ENCODE peak calls at places on chromosomes 1 and 21, in eight cellular contexts. One of them, this sample, is unnamed.

GRCh38 chr1:217437375-217437774 is 193.5 kb downstream of the GPATCH2 start:
- DNase-seq in sigmoid colon: no peak
- DNase-seq in gastrocnemius medialis: no peak
- DNase-seq in left lung: no peak
- DNase-seq in IMR-90: no peak
- DNase-seq in heart left ventricle: no peak
- DNase-seq in AG04450: no peak
- DNase-seq in dorsolateral prefrontal cortex: no peak
- DNase-seq in this sample: no peak

GRCh38 chr1:1343811-1344421 is 5.3 kb downstream of the DVL1 start:
- DNase-seq in sigmoid colon: no peak
- DNase-seq in gastrocnemius medialis: peak
- DNase-seq in left lung: peak
- DNase-seq in IMR-90: no peak
- DNase-seq in heart left ventricle: no peak
- DNase-seq in AG04450: no peak
- DNase-seq in dorsolateral prefrontal cortex: no peak
- DNase-seq in this sample: no peak

GRCh38 chr21:28086861-28087581 is 905.7 kb downstream of the LTN1 start:
- DNase-seq in sigmoid colon: no peak
- DNase-seq in gastrocnemius medialis: no peak
- DNase-seq in left lung: no peak
- DNase-seq in IMR-90: no peak
- DNase-seq in heart left ventricle: no peak
- DNase-seq in AG04450: no peak
- DNase-seq in dorsolateral prefrontal cortex: no peak
- DNase-seq in this sample: no peak

GRCh38 chr1:68454534-68454933 is 4.8 kb upstream of the RPE65 start:
- DNase-seq in sigmoid colon: no peak
- DNase-seq in gastrocnemius medialis: no peak
- DNase-seq in left lung: no peak
- DNase-seq in IMR-90: no peak
- DNase-seq in heart left ventricle: no peak
- DNase-seq in AG04450: no peak
- DNase-seq in dorsolateral prefrontal cortex: no peak
- DNase-seq in this sample: no peak

GRCh38 chr1:34844252-34844634 is 15.3 kb downstream of the SMIM12 start:
- DNase-seq in sigmoid colon: no peak
- DNase-seq in gastrocnemius medialis: no peak
- DNase-seq in left lung: no peak
- DNase-seq in IMR-90: no peak
- DNase-seq in heart left ventricle: no peak
- DNase-seq in AG04450: no peak
- DNase-seq in dorsolateral prefrontal cortex: no peak
- DNase-seq in this sample: peak

GRCh38 chr1:181592261-181592859 is 109.0 kb downstream of the CACNA1E start:
- DNase-seq in sigmoid colon: no peak
- DNase-seq in gastrocnemius medialis: no peak
- DNase-seq in left lung: no peak
- DNase-seq in IMR-90: no peak
- DNase-seq in heart left ventricle: no peak
- DNase-seq in AG04450: no peak
- DNase-seq in dorsolateral prefrontal cortex: no peak
- DNase-seq in this sample: no peak

GRCh38 chr1:198121058-198121829 is 35.6 kb upstream of the NEK7 start:
- DNase-seq in sigmoid colon: no peak
- DNase-seq in gastrocnemius medialis: no peak
- DNase-seq in left lung: no peak
- DNase-seq in IMR-90: peak
- DNase-seq in heart left ventricle: no peak
- DNase-seq in AG04450: no peak
- DNase-seq in dorsolateral prefrontal cortex: no peak
- DNase-seq in this sample: no peak

GRCh38 chr1:99227498-99227897 is 36.8 kb upstream of the PLPPR4 start:
- DNase-seq in sigmoid colon: no peak
- DNase-seq in gastrocnemius medialis: no peak
- DNase-seq in left lung: no peak
- DNase-seq in IMR-90: no peak
- DNase-seq in heart left ventricle: no peak
- DNase-seq in AG04450: no peak
- DNase-seq in dorsolateral prefrontal cortex: no peak
- DNase-seq in this sample: no peak

GRCh38 chr1:21906173-21907078 is 30.7 kb downstream of the HSPG2 start:
- DNase-seq in sigmoid colon: peak
- DNase-seq in gastrocnemius medialis: peak
- DNase-seq in left lung: no peak
- DNase-seq in IMR-90: peak
- DNase-seq in heart left ventricle: peak
- DNase-seq in AG04450: no peak
- DNase-seq in dorsolateral prefrontal cortex: no peak
- DNase-seq in this sample: peak

GRCh38 chr1:53449693-53450092 is 9.5 kb upstream of the DMRTB1 start:
- DNase-seq in sigmoid colon: no peak
- DNase-seq in gastrocnemius medialis: no peak
- DNase-seq in left lung: no peak
- DNase-seq in IMR-90: no peak
- DNase-seq in heart left ventricle: no peak
- DNase-seq in AG04450: no peak
- DNase-seq in dorsolateral prefrontal cortex: no peak
- DNase-seq in this sample: no peak

GRCh38 chr21:35199733-35200015 is 150.6 kb upstream of the RUNX1 start:
- DNase-seq in sigmoid colon: no peak
- DNase-seq in gastrocnemius medialis: no peak
- DNase-seq in left lung: no peak
- DNase-seq in IMR-90: no peak
- DNase-seq in heart left ventricle: no peak
- DNase-seq in AG04450: no peak
- DNase-seq in dorsolateral prefrontal cortex: no peak
- DNase-seq in this sample: no peak

GRCh38 chr1:228101614-228101993 is 1.5 kb downstream of the C1orf35 start:
- DNase-seq in sigmoid colon: peak
- DNase-seq in gastrocnemius medialis: no peak
- DNase-seq in left lung: peak
- DNase-seq in IMR-90: no peak
- DNase-seq in heart left ventricle: no peak
- DNase-seq in AG04450: no peak
- DNase-seq in dorsolateral prefrontal cortex: no peak
- DNase-seq in this sample: no peak

GRCh38 chr1:4711191-4711915 is 56.9 kb downstream of the AJAP1 start:
- DNase-seq in sigmoid colon: no peak
- DNase-seq in gastrocnemius medialis: no peak
- DNase-seq in left lung: peak
- DNase-seq in IMR-90: no peak
- DNase-seq in heart left ventricle: no peak
- DNase-seq in AG04450: no peak
- DNase-seq in dorsolateral prefrontal cortex: no peak
- DNase-seq in this sample: no peak

GRCh38 chr1:8409107-8409506 is 91.2 kb downstream of the SLC45A1 start:
- DNase-seq in sigmoid colon: no peak
- DNase-seq in gastrocnemius medialis: no peak
- DNase-seq in left lung: no peak
- DNase-seq in IMR-90: peak
- DNase-seq in heart left ventricle: no peak
- DNase-seq in AG04450: no peak
- DNase-seq in dorsolateral prefrontal cortex: no peak
- DNase-seq in this sample: no peak

GRCh38 chr1:184118051-184118450 is 66.5 kb downstream of the TSEN15 start:
- DNase-seq in sigmoid colon: no peak
- DNase-seq in gastrocnemius medialis: peak
- DNase-seq in left lung: no peak
- DNase-seq in IMR-90: peak
- DNase-seq in heart left ventricle: no peak
- DNase-seq in AG04450: peak
- DNase-seq in dorsolateral prefrontal cortex: no peak
- DNase-seq in this sample: no peak

GRCh38 chr1:148318123-148318899 is 164.8 kb downstream of the PPIAL4G start:
- DNase-seq in sigmoid colon: no peak
- DNase-seq in gastrocnemius medialis: no peak
- DNase-seq in left lung: peak
- DNase-seq in IMR-90: no peak
- DNase-seq in heart left ventricle: no peak
- DNase-seq in AG04450: no peak
- DNase-seq in dorsolateral prefrontal cortex: no peak
- DNase-seq in this sample: no peak

GRCh38 chr1:179083031-179083345 is 1.1 kb downstream of the TOR3A start:
- DNase-seq in sigmoid colon: no peak
- DNase-seq in gastrocnemius medialis: no peak
- DNase-seq in left lung: no peak
- DNase-seq in IMR-90: peak
- DNase-seq in heart left ventricle: no peak
- DNase-seq in AG04450: no peak
- DNase-seq in dorsolateral prefrontal cortex: no peak
- DNase-seq in this sample: no peak

GRCh38 chr21:16420086-16420724 is 690.4 kb downstream of the USP25 start:
- DNase-seq in sigmoid colon: peak
- DNase-seq in gastrocnemius medialis: peak
- DNase-seq in left lung: no peak
- DNase-seq in IMR-90: peak
- DNase-seq in heart left ventricle: peak
- DNase-seq in AG04450: no peak
- DNase-seq in dorsolateral prefrontal cortex: no peak
- DNase-seq in this sample: peak

GRCh38 chr1:1567152-1567830 is 7.4 kb downstream of the SSU72 start:
- DNase-seq in sigmoid colon: no peak
- DNase-seq in gastrocnemius medialis: no peak
- DNase-seq in left lung: no peak
- DNase-seq in IMR-90: no peak
- DNase-seq in heart left ventricle: no peak
- DNase-seq in AG04450: no peak
- DNase-seq in dorsolateral prefrontal cortex: no peak
- DNase-seq in this sample: no peak

DNA sequence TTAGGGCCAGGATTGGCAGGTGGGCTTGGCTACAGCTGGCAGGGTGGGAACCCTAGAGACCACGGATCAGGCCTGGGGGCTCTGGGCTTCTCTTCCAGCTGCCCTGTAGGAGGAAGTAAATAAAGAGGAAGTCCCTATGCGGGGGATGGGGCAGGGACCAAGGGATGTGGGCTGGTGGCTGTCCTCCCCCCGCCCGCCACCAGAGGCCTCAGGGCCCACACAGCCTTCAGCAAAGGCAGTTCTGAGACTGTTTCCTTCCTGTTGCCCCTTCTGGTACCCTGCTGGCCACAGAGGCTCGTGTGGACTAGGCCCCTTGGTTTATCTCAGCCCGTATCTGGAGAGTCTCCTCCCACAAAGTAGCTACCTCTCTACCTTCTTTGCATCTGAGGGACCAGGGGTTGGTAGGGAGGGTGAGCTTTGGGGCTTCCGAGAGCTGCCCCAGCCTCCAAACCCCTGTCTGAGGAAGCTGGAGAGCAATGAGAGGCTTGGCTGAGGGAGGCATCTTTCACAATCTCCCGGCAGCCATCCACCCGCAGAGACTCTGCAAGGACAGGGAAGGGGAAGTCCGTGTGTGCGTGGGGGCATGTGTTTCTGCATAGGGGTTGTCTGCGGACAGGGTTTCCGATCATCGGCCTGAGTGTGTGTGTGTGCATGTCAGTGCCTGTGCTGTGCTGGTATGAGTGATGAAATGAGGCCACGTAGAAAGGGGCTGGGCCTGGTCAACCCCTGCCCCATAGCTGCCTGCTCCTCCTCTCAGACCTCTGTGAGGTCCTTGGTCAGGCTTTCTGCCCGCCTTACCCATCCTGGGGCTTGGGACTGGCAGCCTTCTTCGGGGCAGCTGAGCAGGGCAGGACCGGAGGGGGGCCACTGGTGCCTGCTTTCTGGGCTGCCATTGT is 12.5 kb downstream of the RPS6KA1 start:
- DNase-seq in sigmoid colon: peak
- DNase-seq in gastrocnemius medialis: peak
- DNase-seq in left lung: peak
- DNase-seq in IMR-90: peak
- DNase-seq in heart left ventricle: peak
- DNase-seq in AG04450: peak
- DNase-seq in dorsolateral prefrontal cortex: peak
- DNase-seq in this sample: peak
- TF ChIP-seq CTCF in sigmoid colon: no peak
- TF ChIP-seq CTCF in gastrocnemius medialis: no peak
- TF ChIP-seq CTCF in left lung: peak
- TF ChIP-seq CTCF in IMR-90: peak
- TF ChIP-seq CTCF in heart left ventricle: peak
- TF ChIP-seq CTCF in AG04450: peak
- TF ChIP-seq CTCF in dorsolateral prefrontal cortex: peak
- TF ChIP-seq CTCF in this sample: peak

GRCh38 chr1:63831409-63831808 is 57.6 kb downstream of the ROR1 start:
- DNase-seq in sigmoid colon: no peak
- DNase-seq in gastrocnemius medialis: no peak
- DNase-seq in left lung: peak
- DNase-seq in IMR-90: no peak
- DNase-seq in heart left ventricle: no peak
- DNase-seq in AG04450: no peak
- DNase-seq in dorsolateral prefrontal cortex: no peak
- DNase-seq in this sample: no peak
- H3K27ac ChIP-seq in sigmoid colon: no peak
- H3K27ac ChIP-seq in gastrocnemius medialis: no peak
- H3K27ac ChIP-seq in left lung: no peak
- H3K27ac ChIP-seq in IMR-90: no peak
- H3K27ac ChIP-seq in heart left ventricle: no peak
- H3K27ac ChIP-seq in AG04450: no peak
- H3K27ac ChIP-seq in dorsolateral prefrontal cortex: no peak
- H3K27ac ChIP-seq in this sample: peak

DNA sequence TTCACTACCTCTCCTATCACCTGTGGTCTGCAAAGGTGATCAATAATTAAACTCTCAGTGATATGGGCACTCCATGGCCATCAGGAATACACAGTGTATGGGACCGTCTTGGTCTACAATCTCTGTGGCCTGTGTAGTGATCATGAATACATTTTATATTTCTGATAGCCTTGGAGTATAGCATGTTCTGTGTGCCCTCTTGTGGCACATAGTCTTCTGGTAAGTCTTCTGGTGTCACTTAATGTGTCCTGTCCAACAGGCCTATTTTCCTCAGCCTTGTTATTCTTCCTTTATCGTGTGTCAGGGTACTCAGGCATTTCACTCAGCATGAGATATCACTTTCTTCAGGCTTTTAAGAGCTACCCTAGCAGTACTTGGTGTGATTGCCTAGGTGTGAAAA is 393.6 kb downstream of the AGBL4 start:
- DNase-seq in sigmoid colon: no peak
- DNase-seq in gastrocnemius medialis: no peak
- DNase-seq in left lung: no peak
- DNase-seq in IMR-90: no peak
- DNase-seq in heart left ventricle: no peak
- DNase-seq in AG04450: no peak
- DNase-seq in dorsolateral prefrontal cortex: no peak
- DNase-seq in this sample: no peak
- TF ChIP-seq CTCF in sigmoid colon: no peak
- TF ChIP-seq CTCF in gastrocnemius medialis: no peak
- TF ChIP-seq CTCF in left lung: no peak
- TF ChIP-seq CTCF in IMR-90: no peak
- TF ChIP-seq CTCF in heart left ventricle: no peak
- TF ChIP-seq CTCF in AG04450: no peak
- TF ChIP-seq CTCF in dorsolateral prefrontal cortex: no peak
- TF ChIP-seq CTCF in this sample: no peak

DNA sequence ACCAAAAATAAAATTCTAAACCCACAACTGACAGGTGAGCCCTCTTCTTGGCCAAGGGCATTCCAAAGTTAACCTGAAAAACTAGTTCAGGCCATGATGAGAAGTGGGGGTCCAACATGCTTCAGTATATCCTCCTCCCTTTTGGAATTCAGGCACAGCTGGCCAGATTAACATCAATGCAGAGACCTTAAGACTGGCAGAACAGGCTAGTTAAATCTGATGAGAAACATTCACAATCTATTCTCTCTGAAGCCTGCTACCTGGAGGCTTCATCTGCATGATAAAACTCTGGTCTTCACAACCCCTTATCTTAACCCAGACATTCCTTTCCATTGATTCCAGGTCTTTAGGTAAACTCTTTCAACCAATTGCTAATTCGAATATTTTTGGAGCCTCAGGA is 26.7 kb upstream of the ZBTB8B start:
- DNase-seq in sigmoid colon: no peak
- DNase-seq in gastrocnemius medialis: no peak
- DNase-seq in left lung: no peak
- DNase-seq in IMR-90: no peak
- DNase-seq in heart left ventricle: no peak
- DNase-seq in AG04450: no peak
- DNase-seq in dorsolateral prefrontal cortex: no peak
- DNase-seq in this sample: no peak
- H3K27ac ChIP-seq in sigmoid colon: no peak
- H3K27ac ChIP-seq in gastrocnemius medialis: no peak
- H3K27ac ChIP-seq in left lung: no peak
- H3K27ac ChIP-seq in IMR-90: no peak
- H3K27ac ChIP-seq in heart left ventricle: no peak
- H3K27ac ChIP-seq in AG04450: no peak
- H3K27ac ChIP-seq in dorsolateral prefrontal cortex: no peak
- H3K27ac ChIP-seq in this sample: no peak